ENCODE peak calls at places on chromosomes 6 and 20, in five cellular contexts. Y is neuronal stem cell, N is B cell, L is mucosa of descending colon, R is RPMI8226. I is an unnamed sample.

GRCh38 chr6:105985816-105986632 is 100.1 kb upstream of the PRDM1 start:
- DNase-seq in Y (peak), N (peak), L (peak), R (no peak), I (no peak)

GRCh38 chr20:63099426-63100267 is 92.9 kb upstream of the BHLHE23 start:
- DNase-seq in Y (no peak), N (no peak), L (peak), R (no peak), I (no peak)

GRCh38 chr6:37033819-37034790 is 28.6 kb downstream of the FGD2 start:
- DNase-seq in Y (no peak), N (no peak), L (peak), R (no peak), I (no peak)

GRCh38 chr20:33026072-33026778 is 5.2 kb upstream of the BPIFB6 start:
- DNase-seq in Y (no peak), N (no peak), L (no peak), R (no peak), I (no peak)

GRCh38 chr6:34146801-34147592 is 1.1 kb upstream of the GRM4 start:
- DNase-seq in Y (no peak), N (no peak), L (peak), R (no peak), I (no peak)

GRCh38 chr20:23161968-23162696 is 76.0 kb upstream of the CD93 start:
- DNase-seq in Y (no peak), N (no peak), L (peak), R (peak), I (peak)

GRCh38 chr20:43448748-43449535 is 8.8 kb upstream of the SRSF6 start:
- DNase-seq in Y (peak), N (peak), L (no peak), R (peak), I (peak)

GRCh38 chr6:18234564-18234963 is 29.8 kb downstream of the DEK start:
- DNase-seq in Y (no peak), N (no peak), L (no peak), R (no peak), I (no peak)

GRCh38 chr20:25067102-25067987 is 9.4 kb upstream of the ACSS1 start:
- DNase-seq in Y (no peak), N (no peak), L (no peak), R (no peak), I (no peak)

GRCh38 chr20:34268851-34269668 is 27.8 kb downstream of the ASIP start:
- DNase-seq in Y (no peak), N (peak), L (peak), R (no peak), I (no peak)

GRCh38 chr6:71444222-71444621 is 155.6 kb downstream of the OGFRL1 start:
- DNase-seq in Y (no peak), N (no peak), L (no peak), R (no peak), I (no peak)

GRCh38 chr20:7790189-7790588 is 150.1 kb downstream of the HAO1 start:
- DNase-seq in Y (no peak), N (no peak), L (no peak), R (peak), I (no peak)

GRCh38 chr6:30463651-30464618 is 25.4 kb upstream of the HLA-E start:
- DNase-seq in Y (no peak), N (peak), L (peak), R (peak), I (peak)

GRCh38 chr20:20010639-20011500 is 6.3 kb upstream of the NAA20 start:
- DNase-seq in Y (no peak), N (no peak), L (no peak), R (no peak), I (no peak)

GRCh38 chr20:63073738-63074065 is 66.9 kb upstream of the BHLHE23 start:
- DNase-seq in Y (no peak), N (no peak), L (no peak), R (no peak), I (no peak)

GRCh38 chr20:21388566-21388965 is 8.8 kb downstream of the NKX2-4 start:
- DNase-seq in Y (no peak), N (no peak), L (no peak), R (no peak), I (no peak)

GRCh38 chr6:21467091-21467490 is 126.5 kb upstream of the SOX4 start:
- DNase-seq in Y (no peak), N (no peak), L (no peak), R (no peak), I (no peak)

GRCh38 chr6:29295181-29295585 is 6.3 kb upstream of the OR14J1 start:
- DNase-seq in Y (no peak), N (no peak), L (no peak), R (no peak), I (no peak)

GRCh38 chr6:141587482-141588266 is 545.1 kb upstream of the GJE1 start:
- DNase-seq in Y (no peak), N (no peak), L (no peak), R (no peak), I (no peak)

GRCh38 chr6:21609881-21610329 is 16.4 kb downstream of the SOX4 start:
- DNase-seq in Y (no peak), N (no peak), L (no peak), R (no peak), I (peak)

GRCh38 chr6:32700391-32701040 is 34.1 kb upstream of the HLA-DQB1 start:
- DNase-seq in Y (peak), N (peak), L (no peak), R (peak), I (peak)

GRCh38 chr6:44074383-44075136 is 52.7 kb downstream of the MRPL14 start:
- DNase-seq in Y (peak), N (peak), L (no peak), R (peak), I (peak)

GRCh38 chr6:125953502-125953875 is 3.1 kb upstream of the HINT3 start:
- DNase-seq in Y (no peak), N (no peak), L (peak), R (peak), I (no peak)

GRCh38 chr6:160088069-160088773 is 33.4 kb upstream of the SLC22A1 start:
- DNase-seq in Y (peak), N (no peak), L (no peak), R (no peak), I (peak)

GRCh38 chr6:149683256-149683860 is 34.5 kb downstream of the LATS1 start:
- DNase-seq in Y (no peak), N (no peak), L (no peak), R (no peak), I (no peak)

GRCh38 chr6:157670466-157671186 is 152.4 kb upstream of the SNX9 start:
- DNase-seq in Y (no peak), N (no peak), L (no peak), R (no peak), I (no peak)

GRCh38 chr20:61988665-61989064 is 77.0 kb downstream of the TAF4 start:
- DNase-seq in Y (no peak), N (no peak), L (peak), R (no peak), I (no peak)

I was measured in NAMALWA.